ENCODE peak calls at places on chromosomes 1 and 21, in four cellular contexts. D, I, J and F are unnamed samples.

GRCh38 chr1:15384301-15384901 is 25.3 kb upstream of the EFHD2 start:
- DNase-seq in D (peak; percentile 57), I (no peak), J (peak; percentile 67), F (no peak)

GRCh38 chr1:94025383-94026340 is 95.3 kb downstream of the ABCA4 start:
- DNase-seq in D (peak; percentile 70), I (no peak), J (no peak), F (peak; percentile 45)

GRCh38 chr1:161864577-161864976 is 98.5 kb downstream of the ATF6 start:
- DNase-seq in D (peak; percentile 42), I (no peak), J (no peak), F (peak; percentile 15)

GRCh38 chr1:62905309-62905708 is 121.4 kb downstream of the ATG4C start:
- DNase-seq in D (no peak), I (no peak), J (no peak), F (no peak)

GRCh38 chr1:100296140-100296539 is 30.1 kb downstream of the RTCA start:
- DNase-seq in D (no peak), I (no peak), J (no peak), F (no peak)

GRCh38 chr1:220881918-220882891 is 3.0 kb downstream of the HLX start:
- DNase-seq in D (no peak), I (no peak), J (peak; percentile 89), F (no peak)

GRCh38 chr1:12169442-12170135 is 2.8 kb downstream of the TNFRSF1B start:
- DNase-seq in D (no peak), I (no peak), J (no peak), F (no peak)

GRCh38 chr1:233597489-233597901 is 16.4 kb upstream of the KCNK1 start:
- DNase-seq in D (peak; percentile 35), I (no peak), J (no peak), F (no peak)

GRCh38 chr1:116105996-116106395 is 5.2 kb upstream of the MAB21L3 start:
- DNase-seq in D (no peak), I (no peak), J (no peak), F (no peak)

GRCh38 chr1:27686223-27686990 is 14.4 kb upstream of the IFI6 start:
- DNase-seq in D (no peak), I (peak; percentile 55), J (no peak), F (no peak)

GRCh38 chr1:58006421-58007032 is 540.0 kb downstream of the OMA1 start:
- DNase-seq in D (no peak), I (no peak), J (peak; percentile 54), F (no peak)

GRCh38 chr1:165842363-165843129 is 15.1 kb downstream of the UCK2 start:
- DNase-seq in D (peak; percentile 52), I (no peak), J (no peak), F (no peak)

GRCh38 chr1:162060314-162060713 is 9.2 kb upstream of the NOS1AP start:
- DNase-seq in D (no peak), I (no peak), J (no peak), F (no peak)

GRCh38 chr1:67333603-67334002 is 25.9 kb downstream of the IL12RB2 start:
- DNase-seq in D (no peak), I (no peak), J (no peak), F (no peak)

GRCh38 chr1:216464489-216464888 is 41.2 kb upstream of the USH2A start:
- DNase-seq in D (peak; percentile 95), I (no peak), J (no peak), F (no peak)

GRCh38 chr1:116724765-116725375 is 29.4 kb upstream of the CD2 start:
- DNase-seq in D (peak; percentile 47), I (no peak), J (peak; percentile 72), F (no peak)

GRCh38 chr1:163171826-163172225 is 30.9 kb downstream of the RGS5 start:
- DNase-seq in D (peak; percentile 38), I (no peak), J (no peak), F (no peak)

GRCh38 chr1:67942269-67942668 is 108.2 kb downstream of the DIRAS3 start:
- DNase-seq in D (no peak), I (no peak), J (no peak), F (no peak)

GRCh38 chr21:17494051-17494450 is 18.8 kb upstream of the CXADR start:
- DNase-seq in D (no peak), I (no peak), J (no peak), F (no peak)

GRCh38 chr1:30684881-30685795 is 38.2 kb downstream of the MATN1 start:
- DNase-seq in D (no peak), I (peak; percentile 81), J (peak; percentile 97), F (peak; percentile 92)

GRCh38 chr1:209650454-209650853 is 1.8 kb downstream of the LAMB3 start:
- DNase-seq in D (peak; percentile 64), I (no peak), J (no peak), F (no peak)

GRCh38 chr1:181111559-181111958 is 23.1 kb downstream of the IER5 start:
- DNase-seq in D (peak; percentile 62), I (no peak), J (no peak), F (no peak)

GRCh38 chr1:154589780-154590179 is 18.2 kb downstream of the ADAR start:
- DNase-seq in D (peak; percentile 25), I (no peak), J (no peak), F (no peak)
- H3K36me3 ChIP-seq in D (peaks cover 36% of the 10 kb centered on the region), I (peaks cover 100% of the 10 kb centered on the region), J (peaks cover 75% of the 10 kb centered on the region), F (peaks cover 8% of the 10 kb centered on the region)

GRCh38 chr1:235074335-235075120 is 54.1 kb downstream of the TOMM20 start:
- DNase-seq in D (peak; percentile 84), I (peak; percentile 51), J (no peak), F (no peak)
- H3K4me1 ChIP-seq in D (peaks cover 48% of the 10 kb centered on the region), I (peaks cover 84% of the 10 kb centered on the region), J (peaks cover under 1% of the 10 kb centered on the region), F (peaks cover 52% of the 10 kb centered on the region)

GRCh38 chr1:24702511-24703293 is 42.5 kb upstream of the CLIC4 start:
- DNase-seq in D (peak; percentile 96), I (no peak), J (no peak), F (no peak)

GRCh38 chr1:24708938-24709337 is 36.3 kb upstream of the CLIC4 start:
- DNase-seq in D (no peak), I (no peak), J (no peak), F (no peak)

GRCh38 chr1:24705260-24706073 is 39.8 kb upstream of the CLIC4 start:
- DNase-seq in D (peak; percentile 97), I (peak; percentile 89), J (peak; percentile 82), F (peak; percentile 89)

GRCh38 chr1:24707659-24708058 is 37.6 kb upstream of the CLIC4 start:
- DNase-seq in D (peak; percentile 87), I (no peak), J (no peak), F (no peak)

DNA sequence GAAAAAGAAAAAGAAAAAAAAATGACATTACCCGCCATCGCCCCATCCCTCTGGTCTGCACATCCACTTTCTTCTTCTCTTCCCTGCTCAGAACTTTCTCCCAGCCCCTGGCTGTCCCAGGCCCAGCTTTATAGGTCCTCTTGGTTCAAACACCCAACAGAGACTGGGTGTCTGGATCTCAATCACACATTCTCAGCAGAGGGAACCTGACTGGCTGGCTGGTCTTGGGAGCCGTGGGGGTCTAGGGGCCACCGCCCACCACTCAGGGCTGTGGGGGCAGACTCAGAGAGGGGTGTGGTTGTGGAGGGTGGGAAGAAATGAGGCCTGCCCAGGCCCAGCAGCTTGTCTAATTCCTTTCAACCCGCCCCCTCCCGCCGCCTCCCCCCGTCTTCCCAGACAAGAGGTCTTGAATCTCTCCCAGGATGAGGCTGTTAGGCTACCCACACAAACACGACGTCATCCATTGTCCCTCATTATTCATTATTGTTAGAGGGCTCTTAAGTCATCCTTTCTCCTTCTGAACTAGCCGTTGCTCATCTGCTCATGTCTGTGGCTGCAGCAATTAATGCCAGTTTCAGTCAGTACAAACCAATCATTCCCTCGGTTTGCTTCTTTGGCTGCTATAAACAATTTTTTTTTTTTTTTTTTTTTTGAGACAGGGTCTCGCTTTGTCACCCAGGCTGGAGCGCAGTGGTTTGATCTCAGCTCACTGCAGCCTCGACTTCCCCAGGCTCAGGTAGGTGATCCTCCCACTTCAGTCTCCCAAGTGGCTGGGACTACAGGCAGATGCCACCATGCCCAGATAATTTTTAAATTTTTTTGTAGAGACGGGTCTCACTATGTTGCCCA is 40.6 kb upstream of the CLIC4 start:
- DNase-seq in D (peak; percentile 99), I (no peak), J (no peak), F (no peak)
- H3K4me3 ChIP-seq in D (no peak overlapping the region), I (peak overlapping the region; percentile 31), J (no peak overlapping the region), F (no peak overlapping the region)

DNA sequence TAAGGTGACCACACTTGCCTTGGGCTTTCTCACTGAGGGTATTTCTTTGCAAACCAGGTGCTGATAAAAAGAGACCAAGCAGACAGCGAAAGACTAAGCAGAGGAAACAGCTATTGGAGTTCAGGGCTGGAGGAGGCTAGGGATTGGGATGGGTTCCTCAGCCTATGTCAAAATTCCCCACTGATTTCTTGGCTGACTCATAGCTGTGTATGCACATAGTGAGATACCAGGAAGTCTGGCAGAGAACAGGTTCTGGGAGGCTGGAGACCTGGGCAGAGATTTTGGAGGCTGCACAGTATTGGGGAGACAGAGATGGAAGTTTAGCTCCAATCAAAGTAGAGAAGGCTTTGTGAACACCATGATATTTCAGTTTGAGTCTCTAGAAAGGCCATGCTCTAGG is 25.3 kb downstream of the YARS1 start:
- DNase-seq in D (peak; percentile 71), I (no peak), J (no peak), F (no peak)
- H3K36me3 ChIP-seq in D (peaks cover 4% of the 10 kb centered on the region), I (peaks cover 94% of the 10 kb centered on the region), J (peaks cover 27% of the 10 kb centered on the region), F (no peaks in the 10 kb centered on the region)

GRCh38 chr1:84969489-84970250 is 27.2 kb downstream of the MCOLN2 start:
- DNase-seq in D (no peak), I (no peak), J (no peak), F (no peak)
- H3K4me1 ChIP-seq in D (no peaks in the 10 kb centered on the region), I (no peaks in the 10 kb centered on the region), J (no peaks in the 10 kb centered on the region), F (no peaks in the 10 kb centered on the region)

DNA sequence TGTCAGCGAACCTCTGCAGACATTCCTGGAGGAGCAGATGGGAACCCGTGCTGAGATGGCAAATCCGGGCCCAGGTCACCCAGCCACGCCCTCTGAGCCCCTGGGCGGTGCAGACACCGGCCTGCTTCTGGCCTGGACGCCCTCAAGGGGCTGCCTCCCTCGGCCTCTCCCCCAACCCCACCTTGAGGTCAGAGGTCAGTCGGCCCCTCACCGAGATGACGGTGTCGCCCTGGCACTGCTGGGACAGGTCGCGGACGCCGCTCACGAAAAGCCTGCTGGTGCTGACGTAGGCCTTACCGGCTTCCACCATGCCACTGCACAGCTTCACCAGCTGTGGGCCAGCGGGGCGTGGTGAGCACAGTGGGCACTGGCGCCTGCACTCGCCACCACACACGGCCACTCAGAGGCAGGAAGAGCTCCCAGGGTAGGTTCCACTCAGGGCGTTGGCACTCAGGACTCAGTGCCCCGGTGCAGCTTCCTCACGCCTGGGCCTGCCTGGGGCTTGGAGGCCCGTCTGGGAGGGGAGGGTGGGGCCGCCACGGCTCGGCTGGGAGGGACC is 4.7 kb downstream of the ACAP3 start:
- DNase-seq in D (no peak), I (no peak), J (no peak), F (no peak)
- H3K4me3 ChIP-seq in D (no peak overlapping the region), I (no peak overlapping the region), J (no peak overlapping the region), F (no peak overlapping the region)